ENCODE peak calls at places on chromosomes 6 and 20, in six cellular contexts. One of them, this sample, is unnamed.

GRCh38 chr20:53923745-53924369 is 146.5 kb downstream of the BCAS1 start:
- DNase-seq in GM13976: no peak
- DNase-seq in PC-3: no peak
- DNase-seq in type B pancreatic cell: no peak
- DNase-seq in COR-L47: no peak
- DNase-seq in activated CD4-positive, alpha-beta T cell treated with anti-CD3 and anti-CD28 coated beads, Interleukin-2, amount 10 ng/mL, durations not matched to agents 7 days and 5 days: no peak
- DNase-seq in this sample: no peak

GRCh38 chr20:43096471-43096870 is 93.2 kb downstream of the PTPRT start:
- DNase-seq in GM13976: no peak
- DNase-seq in PC-3: no peak
- DNase-seq in type B pancreatic cell: no peak
- DNase-seq in COR-L47: no peak
- DNase-seq in activated CD4-positive, alpha-beta T cell treated with anti-CD3 and anti-CD28 coated beads, Interleukin-2, amount 10 ng/mL, durations not matched to agents 7 days and 5 days: no peak
- DNase-seq in this sample: no peak

GRCh38 chr20:59701236-59701635 is 96.9 kb downstream of the PHACTR3 start:
- DNase-seq in GM13976: no peak
- DNase-seq in PC-3: no peak
- DNase-seq in type B pancreatic cell: peak
- DNase-seq in COR-L47: no peak
- DNase-seq in activated CD4-positive, alpha-beta T cell treated with anti-CD3 and anti-CD28 coated beads, Interleukin-2, amount 10 ng/mL, durations not matched to agents 7 days and 5 days: no peak
- DNase-seq in this sample: no peak

GRCh38 chr6:100730581-100730980 is 150.5 kb downstream of the ASCC3 start:
- DNase-seq in GM13976: no peak
- DNase-seq in PC-3: no peak
- DNase-seq in type B pancreatic cell: no peak
- DNase-seq in COR-L47: no peak
- DNase-seq in activated CD4-positive, alpha-beta T cell treated with anti-CD3 and anti-CD28 coated beads, Interleukin-2, amount 10 ng/mL, durations not matched to agents 7 days and 5 days: no peak
- DNase-seq in this sample: no peak

GRCh38 chr20:62697468-62697912 is 11.1 kb upstream of the NTSR1 start:
- DNase-seq in GM13976: no peak
- DNase-seq in PC-3: no peak
- DNase-seq in type B pancreatic cell: no peak
- DNase-seq in COR-L47: peak
- DNase-seq in activated CD4-positive, alpha-beta T cell treated with anti-CD3 and anti-CD28 coated beads, Interleukin-2, amount 10 ng/mL, durations not matched to agents 7 days and 5 days: no peak
- DNase-seq in this sample: no peak

GRCh38 chr6:113630738-113631535 is 226.2 kb upstream of the MARCKS start:
- DNase-seq in GM13976: no peak
- DNase-seq in PC-3: peak
- DNase-seq in type B pancreatic cell: no peak
- DNase-seq in COR-L47: no peak
- DNase-seq in activated CD4-positive, alpha-beta T cell treated with anti-CD3 and anti-CD28 coated beads, Interleukin-2, amount 10 ng/mL, durations not matched to agents 7 days and 5 days: peak
- DNase-seq in this sample: no peak

GRCh38 chr6:16817594-16817993 is 56.3 kb upstream of the ATXN1 start:
- DNase-seq in GM13976: no peak
- DNase-seq in PC-3: no peak
- DNase-seq in type B pancreatic cell: no peak
- DNase-seq in COR-L47: no peak
- DNase-seq in activated CD4-positive, alpha-beta T cell treated with anti-CD3 and anti-CD28 coated beads, Interleukin-2, amount 10 ng/mL, durations not matched to agents 7 days and 5 days: no peak
- DNase-seq in this sample: no peak

GRCh38 chr6:124433369-124434064 is 528.7 kb upstream of the RNF217 start:
- DNase-seq in GM13976: no peak
- DNase-seq in PC-3: no peak
- DNase-seq in type B pancreatic cell: no peak
- DNase-seq in COR-L47: no peak
- DNase-seq in activated CD4-positive, alpha-beta T cell treated with anti-CD3 and anti-CD28 coated beads, Interleukin-2, amount 10 ng/mL, durations not matched to agents 7 days and 5 days: no peak
- DNase-seq in this sample: no peak

GRCh38 chr20:19935842-19936241 is 81.3 kb upstream of the NAA20 start:
- DNase-seq in GM13976: no peak
- DNase-seq in PC-3: peak
- DNase-seq in type B pancreatic cell: no peak
- DNase-seq in COR-L47: no peak
- DNase-seq in activated CD4-positive, alpha-beta T cell treated with anti-CD3 and anti-CD28 coated beads, Interleukin-2, amount 10 ng/mL, durations not matched to agents 7 days and 5 days: no peak
- DNase-seq in this sample: no peak

GRCh38 chr6:56649053-56649769 is 6.5 kb upstream of the DST start:
- DNase-seq in GM13976: no peak
- DNase-seq in PC-3: peak
- DNase-seq in type B pancreatic cell: no peak
- DNase-seq in COR-L47: peak
- DNase-seq in activated CD4-positive, alpha-beta T cell treated with anti-CD3 and anti-CD28 coated beads, Interleukin-2, amount 10 ng/mL, durations not matched to agents 7 days and 5 days: no peak
- DNase-seq in this sample: no peak

GRCh38 chr20:53946106-53946505 is 124.3 kb downstream of the BCAS1 start:
- DNase-seq in GM13976: no peak
- DNase-seq in PC-3: no peak
- DNase-seq in type B pancreatic cell: no peak
- DNase-seq in COR-L47: no peak
- DNase-seq in activated CD4-positive, alpha-beta T cell treated with anti-CD3 and anti-CD28 coated beads, Interleukin-2, amount 10 ng/mL, durations not matched to agents 7 days and 5 days: no peak
- DNase-seq in this sample: no peak

GRCh38 chr6:159107451-159108260 is 61.5 kb upstream of the FNDC1 start:
- DNase-seq in GM13976: no peak
- DNase-seq in PC-3: no peak
- DNase-seq in type B pancreatic cell: peak
- DNase-seq in COR-L47: no peak
- DNase-seq in activated CD4-positive, alpha-beta T cell treated with anti-CD3 and anti-CD28 coated beads, Interleukin-2, amount 10 ng/mL, durations not matched to agents 7 days and 5 days: peak
- DNase-seq in this sample: peak

GRCh38 chr6:125101656-125102055 is 51.9 kb upstream of the TPD52L1 start:
- DNase-seq in GM13976: no peak
- DNase-seq in PC-3: peak
- DNase-seq in type B pancreatic cell: no peak
- DNase-seq in COR-L47: no peak
- DNase-seq in activated CD4-positive, alpha-beta T cell treated with anti-CD3 and anti-CD28 coated beads, Interleukin-2, amount 10 ng/mL, durations not matched to agents 7 days and 5 days: no peak
- DNase-seq in this sample: no peak

GRCh38 chr6:64081459-64081858 is 445.9 kb downstream of the PHF3 start:
- DNase-seq in GM13976: no peak
- DNase-seq in PC-3: peak
- DNase-seq in type B pancreatic cell: no peak
- DNase-seq in COR-L47: no peak
- DNase-seq in activated CD4-positive, alpha-beta T cell treated with anti-CD3 and anti-CD28 coated beads, Interleukin-2, amount 10 ng/mL, durations not matched to agents 7 days and 5 days: no peak
- DNase-seq in this sample: no peak

GRCh38 chr6:41100871-41101287 is 28.1 kb downstream of the NFYA start:
- DNase-seq in GM13976: no peak
- DNase-seq in PC-3: no peak
- DNase-seq in type B pancreatic cell: no peak
- DNase-seq in COR-L47: no peak
- DNase-seq in activated CD4-positive, alpha-beta T cell treated with anti-CD3 and anti-CD28 coated beads, Interleukin-2, amount 10 ng/mL, durations not matched to agents 7 days and 5 days: no peak
- DNase-seq in this sample: no peak

GRCh38 chr6:139257821-139258398 is 33.9 kb downstream of the TXLNB start:
- DNase-seq in GM13976: no peak
- DNase-seq in PC-3: no peak
- DNase-seq in type B pancreatic cell: no peak
- DNase-seq in COR-L47: no peak
- DNase-seq in activated CD4-positive, alpha-beta T cell treated with anti-CD3 and anti-CD28 coated beads, Interleukin-2, amount 10 ng/mL, durations not matched to agents 7 days and 5 days: no peak
- DNase-seq in this sample: no peak

GRCh38 chr20:10651227-10651990 is 22.4 kb downstream of the JAG1 start:
- DNase-seq in GM13976: no peak
- DNase-seq in PC-3: no peak
- DNase-seq in type B pancreatic cell: no peak
- DNase-seq in COR-L47: no peak
- DNase-seq in activated CD4-positive, alpha-beta T cell treated with anti-CD3 and anti-CD28 coated beads, Interleukin-2, amount 10 ng/mL, durations not matched to agents 7 days and 5 days: no peak
- DNase-seq in this sample: peak

GRCh38 chr6:40308533-40309306 is 278.4 kb downstream of the LRFN2 start:
- DNase-seq in GM13976: peak
- DNase-seq in PC-3: peak
- DNase-seq in type B pancreatic cell: peak
- DNase-seq in COR-L47: peak
- DNase-seq in activated CD4-positive, alpha-beta T cell treated with anti-CD3 and anti-CD28 coated beads, Interleukin-2, amount 10 ng/mL, durations not matched to agents 7 days and 5 days: peak
- DNase-seq in this sample: no peak

GRCh38 chr6:138454976-138455706 is 44.2 kb downstream of the NHSL1 start:
- DNase-seq in GM13976: no peak
- DNase-seq in PC-3: peak
- DNase-seq in type B pancreatic cell: no peak
- DNase-seq in COR-L47: peak
- DNase-seq in activated CD4-positive, alpha-beta T cell treated with anti-CD3 and anti-CD28 coated beads, Interleukin-2, amount 10 ng/mL, durations not matched to agents 7 days and 5 days: peak
- DNase-seq in this sample: no peak

GRCh38 chr6:42137192-42137753 is 5.1 kb downstream of the C6orf132 start:
- DNase-seq in GM13976: no peak
- DNase-seq in PC-3: peak
- DNase-seq in type B pancreatic cell: no peak
- DNase-seq in COR-L47: no peak
- DNase-seq in activated CD4-positive, alpha-beta T cell treated with anti-CD3 and anti-CD28 coated beads, Interleukin-2, amount 10 ng/mL, durations not matched to agents 7 days and 5 days: no peak
- DNase-seq in this sample: no peak

GRCh38 chr20:51565741-51566140 is 23.2 kb upstream of the NFATC2 start:
- DNase-seq in GM13976: no peak
- DNase-seq in PC-3: no peak
- DNase-seq in type B pancreatic cell: no peak
- DNase-seq in COR-L47: no peak
- DNase-seq in activated CD4-positive, alpha-beta T cell treated with anti-CD3 and anti-CD28 coated beads, Interleukin-2, amount 10 ng/mL, durations not matched to agents 7 days and 5 days: no peak
- DNase-seq in this sample: no peak

GRCh38 chr6:90131614-90132423 is 164.8 kb downstream of the BACH2 start:
- DNase-seq in GM13976: no peak
- DNase-seq in PC-3: no peak
- DNase-seq in type B pancreatic cell: no peak
- DNase-seq in COR-L47: no peak
- DNase-seq in activated CD4-positive, alpha-beta T cell treated with anti-CD3 and anti-CD28 coated beads, Interleukin-2, amount 10 ng/mL, durations not matched to agents 7 days and 5 days: no peak
- DNase-seq in this sample: no peak

GRCh38 chr20:17556842-17557674 is 12.8 kb upstream of the DSTN start:
- DNase-seq in GM13976: no peak
- DNase-seq in PC-3: peak
- DNase-seq in type B pancreatic cell: no peak
- DNase-seq in COR-L47: peak
- DNase-seq in activated CD4-positive, alpha-beta T cell treated with anti-CD3 and anti-CD28 coated beads, Interleukin-2, amount 10 ng/mL, durations not matched to agents 7 days and 5 days: no peak
- DNase-seq in this sample: no peak

GRCh38 chr6:10373642-10374359 is 41.1 kb downstream of the TFAP2A start:
- DNase-seq in GM13976: no peak
- DNase-seq in PC-3: peak
- DNase-seq in type B pancreatic cell: no peak
- DNase-seq in COR-L47: no peak
- DNase-seq in activated CD4-positive, alpha-beta T cell treated with anti-CD3 and anti-CD28 coated beads, Interleukin-2, amount 10 ng/mL, durations not matched to agents 7 days and 5 days: no peak
- DNase-seq in this sample: no peak

GRCh38 chr6:168209420-168209819 is 110.2 kb downstream of the DACT2 start:
- DNase-seq in GM13976: no peak
- DNase-seq in PC-3: no peak
- DNase-seq in type B pancreatic cell: no peak
- DNase-seq in COR-L47: no peak
- DNase-seq in activated CD4-positive, alpha-beta T cell treated with anti-CD3 and anti-CD28 coated beads, Interleukin-2, amount 10 ng/mL, durations not matched to agents 7 days and 5 days: no peak
- DNase-seq in this sample: no peak

This sample was measured in mesenteric fat pad.